ENCODE peak calls at places on chromosome 6, in eight cellular contexts. One of them, this sample, is unnamed.

GRCh38 chr6:152720964-152721363 is 23.3 kb downstream of the MYCT1 start:
- DNase-seq in upper lobe of right lung: no peak
- DNase-seq in astrocyte of the cerebellum: no peak
- DNase-seq in HFFc6: no peak
- DNase-seq in Peyer's patch: no peak
- DNase-seq in foreskin fibroblast: no peak
- DNase-seq in Calu3: no peak
- DNase-seq in fibroblast of lung: peak; percentile 32
- DNase-seq in this sample: no peak

GRCh38 chr6:130098317-130098716 is 79.9 kb downstream of the L3MBTL3 start:
- DNase-seq in upper lobe of right lung: no peak
- DNase-seq in astrocyte of the cerebellum: no peak
- DNase-seq in HFFc6: no peak
- DNase-seq in Peyer's patch: no peak
- DNase-seq in foreskin fibroblast: no peak
- DNase-seq in Calu3: no peak
- DNase-seq in fibroblast of lung: no peak
- DNase-seq in this sample: no peak

GRCh38 chr6:36946526-36946925 is 8.0 kb upstream of the PI16 start:
- DNase-seq in upper lobe of right lung: peak; percentile 39
- DNase-seq in astrocyte of the cerebellum: no peak
- DNase-seq in HFFc6: no peak
- DNase-seq in Peyer's patch: peak; percentile 18
- DNase-seq in foreskin fibroblast: no peak
- DNase-seq in Calu3: no peak
- DNase-seq in fibroblast of lung: no peak
- DNase-seq in this sample: no peak

GRCh38 chr6:148723484-148723883 is 23.3 kb upstream of the UST start:
- DNase-seq in upper lobe of right lung: no peak
- DNase-seq in astrocyte of the cerebellum: peak; percentile 49
- DNase-seq in HFFc6: peak; percentile 98
- DNase-seq in Peyer's patch: no peak
- DNase-seq in foreskin fibroblast: peak; percentile 89
- DNase-seq in Calu3: no peak
- DNase-seq in fibroblast of lung: peak; percentile 97
- DNase-seq in this sample: no peak

GRCh38 chr6:148746363-148747144 is at the start of gene UST:
- DNase-seq in upper lobe of right lung: peak; percentile 91
- DNase-seq in astrocyte of the cerebellum: peak; percentile 89
- DNase-seq in HFFc6: peak; percentile 93
- DNase-seq in Peyer's patch: peak; percentile 89
- DNase-seq in foreskin fibroblast: peak; percentile 99
- DNase-seq in Calu3: peak; percentile 60
- DNase-seq in fibroblast of lung: peak; percentile 93
- DNase-seq in this sample: peak; percentile 94

GRCh38 chr6:117414770-117415169 is 11.0 kb downstream of the ROS1 start:
- DNase-seq in upper lobe of right lung: no peak
- DNase-seq in astrocyte of the cerebellum: peak; percentile 47
- DNase-seq in HFFc6: no peak
- DNase-seq in Peyer's patch: no peak
- DNase-seq in foreskin fibroblast: peak; percentile 25
- DNase-seq in Calu3: no peak
- DNase-seq in fibroblast of lung: peak; percentile 82
- DNase-seq in this sample: no peak

GRCh38 chr6:14478396-14479225 is 361.0 kb downstream of the CD83 start:
- DNase-seq in upper lobe of right lung: no peak
- DNase-seq in astrocyte of the cerebellum: no peak
- DNase-seq in HFFc6: no peak
- DNase-seq in Peyer's patch: no peak
- DNase-seq in foreskin fibroblast: no peak
- DNase-seq in Calu3: no peak
- DNase-seq in fibroblast of lung: no peak
- DNase-seq in this sample: no peak

GRCh38 chr6:139515511-139515910 is 141.1 kb upstream of the CITED2 start:
- DNase-seq in upper lobe of right lung: no peak
- DNase-seq in astrocyte of the cerebellum: no peak
- DNase-seq in HFFc6: no peak
- DNase-seq in Peyer's patch: no peak
- DNase-seq in foreskin fibroblast: peak; percentile 49
- DNase-seq in Calu3: no peak
- DNase-seq in fibroblast of lung: peak; percentile 59
- DNase-seq in this sample: no peak

GRCh38 chr6:151054304-151054703 is 185.5 kb upstream of the AKAP12 start:
- DNase-seq in upper lobe of right lung: no peak
- DNase-seq in astrocyte of the cerebellum: no peak
- DNase-seq in HFFc6: no peak
- DNase-seq in Peyer's patch: no peak
- DNase-seq in foreskin fibroblast: peak; percentile 38
- DNase-seq in Calu3: no peak
- DNase-seq in fibroblast of lung: peak; percentile 37
- DNase-seq in this sample: no peak

GRCh38 chr6:42817910-42818309 is 36.1 kb downstream of the BICRAL start:
- DNase-seq in upper lobe of right lung: no peak
- DNase-seq in astrocyte of the cerebellum: no peak
- DNase-seq in HFFc6: no peak
- DNase-seq in Peyer's patch: no peak
- DNase-seq in foreskin fibroblast: no peak
- DNase-seq in Calu3: no peak
- DNase-seq in fibroblast of lung: no peak
- DNase-seq in this sample: no peak

GRCh38 chr6:4162345-4162744 is 27.0 kb upstream of the ECI2 start:
- DNase-seq in upper lobe of right lung: no peak
- DNase-seq in astrocyte of the cerebellum: no peak
- DNase-seq in HFFc6: no peak
- DNase-seq in Peyer's patch: no peak
- DNase-seq in foreskin fibroblast: no peak
- DNase-seq in Calu3: no peak
- DNase-seq in fibroblast of lung: no peak
- DNase-seq in this sample: no peak
- TF ChIP-seq CTCF in upper lobe of right lung: no peak
- TF ChIP-seq CTCF in astrocyte of the cerebellum: no peak
- TF ChIP-seq CTCF in HFFc6: peak; percentile 31
- TF ChIP-seq CTCF in Peyer's patch: no peak
- TF ChIP-seq CTCF in foreskin fibroblast: peak; percentile 2
- TF ChIP-seq CTCF in Calu3: no peak
- TF ChIP-seq CTCF in fibroblast of lung: peak; percentile 2
- TF ChIP-seq CTCF in this sample: no peak

DNA sequence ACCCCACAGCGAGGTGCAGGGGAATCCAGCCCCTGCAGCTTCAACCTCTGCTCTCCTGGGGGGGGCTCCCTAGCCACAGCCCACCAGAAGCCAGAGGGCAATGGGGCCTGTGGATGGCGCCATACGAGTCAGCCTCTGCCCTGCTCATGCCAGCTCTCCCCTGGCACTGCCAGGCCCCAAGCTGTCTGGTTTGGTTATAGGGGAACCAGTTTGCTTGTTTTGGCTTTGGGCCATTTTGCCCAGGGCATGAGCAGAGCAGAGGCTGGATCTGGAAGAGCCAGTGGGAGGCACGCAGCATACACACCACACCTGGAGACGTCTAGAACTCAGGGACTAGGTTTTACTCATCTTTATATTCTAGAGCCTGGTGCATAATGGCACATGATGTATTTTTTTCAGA is 66.7 kb upstream of the SLC22A16 start:
- DNase-seq in upper lobe of right lung: no peak
- DNase-seq in astrocyte of the cerebellum: no peak
- DNase-seq in HFFc6: no peak
- DNase-seq in Peyer's patch: no peak
- DNase-seq in foreskin fibroblast: peak; percentile 52
- DNase-seq in Calu3: peak; percentile 85
- DNase-seq in fibroblast of lung: no peak
- DNase-seq in this sample: no peak
- TF ChIP-seq CTCF in upper lobe of right lung: no peak
- TF ChIP-seq CTCF in astrocyte of the cerebellum: no peak
- TF ChIP-seq CTCF in HFFc6: peak; percentile 21
- TF ChIP-seq CTCF in Peyer's patch: no peak
- TF ChIP-seq CTCF in foreskin fibroblast: no peak
- TF ChIP-seq CTCF in Calu3: no peak
- TF ChIP-seq CTCF in fibroblast of lung: no peak
- TF ChIP-seq CTCF in this sample: no peak

GRCh38 chr6:25377672-25378071 is 98.5 kb downstream of the CARMIL1 start:
- DNase-seq in upper lobe of right lung: no peak
- DNase-seq in astrocyte of the cerebellum: no peak
- DNase-seq in HFFc6: no peak
- DNase-seq in Peyer's patch: no peak
- DNase-seq in foreskin fibroblast: no peak
- DNase-seq in Calu3: no peak
- DNase-seq in fibroblast of lung: no peak
- DNase-seq in this sample: no peak
- TF ChIP-seq CTCF in upper lobe of right lung: no peak
- TF ChIP-seq CTCF in astrocyte of the cerebellum: no peak
- TF ChIP-seq CTCF in HFFc6: no peak
- TF ChIP-seq CTCF in Peyer's patch: no peak
- TF ChIP-seq CTCF in foreskin fibroblast: no peak
- TF ChIP-seq CTCF in Calu3: no peak
- TF ChIP-seq CTCF in fibroblast of lung: no peak
- TF ChIP-seq CTCF in this sample: no peak

DNA sequence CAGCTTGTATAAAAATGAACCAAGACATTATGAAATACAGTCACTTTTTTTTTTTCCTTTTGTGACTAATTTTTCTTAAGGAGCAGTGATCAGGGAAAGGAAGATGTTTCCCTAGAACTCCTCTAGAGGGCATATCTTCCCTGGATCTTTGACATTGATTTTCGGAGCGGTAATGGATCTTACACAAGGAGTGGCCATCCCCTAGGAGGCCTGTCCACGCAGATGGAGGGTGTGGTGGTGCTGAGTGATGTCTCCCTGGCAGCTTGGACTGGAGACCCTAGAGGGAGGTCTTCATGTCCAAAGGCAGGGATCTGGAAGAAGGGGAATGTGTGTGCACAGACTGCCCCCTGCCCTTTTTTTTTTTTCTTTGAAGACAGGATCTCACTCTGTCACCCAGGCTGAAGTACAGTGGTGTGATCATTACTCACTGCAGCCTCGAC is 7.0 kb upstream of the KIFC1 start:
- DNase-seq in upper lobe of right lung: no peak
- DNase-seq in astrocyte of the cerebellum: peak; percentile 32
- DNase-seq in HFFc6: peak; percentile 58
- DNase-seq in Peyer's patch: no peak
- DNase-seq in foreskin fibroblast: peak; percentile 81
- DNase-seq in Calu3: no peak
- DNase-seq in fibroblast of lung: peak; percentile 63
- DNase-seq in this sample: no peak
- TF ChIP-seq CTCF in upper lobe of right lung: peak; percentile 31
- TF ChIP-seq CTCF in astrocyte of the cerebellum: peak; percentile 57
- TF ChIP-seq CTCF in HFFc6: peak; percentile 76
- TF ChIP-seq CTCF in Peyer's patch: peak; percentile 17
- TF ChIP-seq CTCF in foreskin fibroblast: peak; percentile 59
- TF ChIP-seq CTCF in Calu3: peak; percentile 73
- TF ChIP-seq CTCF in fibroblast of lung: peak; percentile 65
- TF ChIP-seq CTCF in this sample: no peak

DNA sequence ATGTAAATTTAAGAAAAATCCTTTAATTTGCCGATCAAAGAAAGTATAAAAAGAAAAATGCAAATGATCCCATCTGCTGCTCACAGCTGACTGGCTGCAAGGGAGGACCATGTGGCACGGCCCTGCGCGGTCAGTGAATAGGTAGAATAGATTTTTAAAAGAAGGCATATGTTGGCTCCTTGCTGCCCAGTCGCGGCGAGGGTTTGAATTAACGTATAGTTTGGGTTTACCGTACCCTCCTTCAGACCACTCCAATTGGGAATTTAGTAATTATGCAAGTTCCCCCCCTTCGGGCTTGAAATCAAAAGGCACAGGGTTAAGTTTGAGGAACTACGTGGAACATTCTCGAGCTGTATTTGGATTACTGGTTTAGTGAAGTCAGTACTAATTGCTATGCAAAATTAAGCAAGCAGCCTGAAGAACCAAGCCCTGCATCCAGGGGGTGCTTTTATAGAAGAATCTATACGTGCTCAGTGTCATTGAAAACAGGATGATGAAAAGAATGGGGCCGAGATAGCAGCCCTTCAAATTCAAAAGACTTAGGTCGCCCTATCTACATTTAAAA is 1.1 kb upstream of the BEND3 start:
- DNase-seq in upper lobe of right lung: peak; percentile 72
- DNase-seq in astrocyte of the cerebellum: no peak
- DNase-seq in HFFc6: no peak
- DNase-seq in Peyer's patch: peak; percentile 61
- DNase-seq in foreskin fibroblast: peak; percentile 72
- DNase-seq in Calu3: peak; percentile 24
- DNase-seq in fibroblast of lung: no peak
- DNase-seq in this sample: no peak
- TF ChIP-seq CTCF in upper lobe of right lung: no peak
- TF ChIP-seq CTCF in astrocyte of the cerebellum: peak; percentile 28
- TF ChIP-seq CTCF in HFFc6: peak; percentile 39
- TF ChIP-seq CTCF in Peyer's patch: no peak
- TF ChIP-seq CTCF in foreskin fibroblast: no peak
- TF ChIP-seq CTCF in Calu3: no peak
- TF ChIP-seq CTCF in fibroblast of lung: peak; percentile 22
- TF ChIP-seq CTCF in this sample: no peak

DNA sequence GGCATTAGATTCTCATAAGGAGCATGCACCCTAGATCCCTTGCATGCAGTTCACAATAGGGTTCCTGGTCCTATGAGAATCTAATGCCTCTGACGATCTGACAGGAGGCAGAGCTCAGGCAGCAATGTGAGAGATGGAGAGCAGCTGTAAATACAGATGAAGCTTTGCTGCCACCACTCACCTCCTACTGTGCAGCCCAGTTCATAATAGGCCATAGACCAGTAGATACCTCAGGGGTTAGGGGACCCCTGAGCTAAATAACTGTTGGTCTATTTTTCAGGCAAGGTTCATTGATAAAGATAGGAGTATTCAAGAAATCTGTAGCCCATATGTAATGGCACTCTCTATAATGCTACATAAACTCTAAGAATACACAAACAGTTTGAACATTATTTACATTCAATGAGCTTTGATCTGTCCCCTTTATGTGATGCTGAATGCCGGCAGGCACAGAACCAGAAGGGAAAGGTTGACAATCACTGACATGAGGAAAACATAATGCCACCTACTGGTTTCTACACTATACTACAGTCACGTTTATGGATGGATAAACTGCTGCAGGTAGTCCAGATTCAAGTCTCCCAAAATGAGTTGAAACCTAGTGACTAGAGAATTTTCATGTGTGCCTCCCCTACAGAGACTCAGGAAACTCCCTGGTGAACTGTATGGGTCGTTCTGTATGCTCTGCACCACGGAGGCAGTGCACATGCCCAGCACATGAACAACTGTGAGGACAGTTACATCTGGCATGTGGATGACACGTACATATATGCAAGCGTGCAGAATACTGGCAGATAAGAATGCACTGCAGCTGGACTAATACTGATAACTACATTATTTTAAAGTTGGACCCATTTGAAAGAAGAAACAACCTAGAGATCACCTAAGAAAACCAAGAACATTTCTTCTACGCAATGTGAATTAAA is 72.0 kb downstream of the DST start:
- DNase-seq in upper lobe of right lung: no peak
- DNase-seq in astrocyte of the cerebellum: no peak
- DNase-seq in HFFc6: peak; percentile 21
- DNase-seq in Peyer's patch: no peak
- DNase-seq in foreskin fibroblast: peak; percentile 52
- DNase-seq in Calu3: no peak
- DNase-seq in fibroblast of lung: peak; percentile 28
- DNase-seq in this sample: no peak
- TF ChIP-seq CTCF in upper lobe of right lung: peak; percentile 62
- TF ChIP-seq CTCF in astrocyte of the cerebellum: peak; percentile 61
- TF ChIP-seq CTCF in HFFc6: peak; percentile 80
- TF ChIP-seq CTCF in Peyer's patch: peak; percentile 57
- TF ChIP-seq CTCF in foreskin fibroblast: peak; percentile 54
- TF ChIP-seq CTCF in Calu3: peak; percentile 50
- TF ChIP-seq CTCF in fibroblast of lung: peak; percentile 66
- TF ChIP-seq CTCF in this sample: peak; percentile 57

This sample was measured in AG09319.